ENCODE peak calls at places on chromosomes 11 and 22, in five cellular contexts. C, H, P, J and R are unnamed samples.

GRCh38 chr11:19683141-19683805 is 29.4 kb upstream of the NAV2 start:
- DNase-seq in J (no peak), P (peak), H (no peak), C (peak), R (no peak)

GRCh38 chr11:22346283-22346682 is 8.1 kb downstream of the SLC17A6 start:
- DNase-seq in H (no peak), P (no peak), C (no peak), J (no peak), R (no peak)

GRCh38 chr11:43547900-43548381 is 132.6 kb upstream of the HSD17B12 start:
- DNase-seq in P (no peak), H (peak), J (no peak), C (peak), R (no peak)

GRCh38 chr22:41140365-41140957 is 48.1 kb downstream of the EP300 start:
- DNase-seq in H (peak), C (no peak), P (no peak), J (no peak), R (no peak)

GRCh38 chr11:19433791-19434190 is 193.0 kb upstream of the E2F8 start:
- DNase-seq in J (no peak), C (no peak), P (no peak), H (no peak), R (no peak)

GRCh38 chr22:17213976-17214375 is 5.3 kb downstream of the ADA2 start:
- DNase-seq in C (no peak), P (no peak), J (no peak), H (peak), R (no peak)

GRCh38 chr11:64097468-64098317 is 62.0 kb downstream of the FLRT1 start:
- DNase-seq in P (no peak), H (no peak), J (no peak), C (no peak), R (no peak)

GRCh38 chr22:27642104-27642800 is 159.3 kb downstream of the MN1 start:
- DNase-seq in P (no peak), J (no peak), C (no peak), H (no peak), R (no peak)

GRCh38 chr11:83502041-83502440 is 215.9 kb upstream of the CCDC90B start:
- DNase-seq in C (no peak), H (no peak), J (no peak), P (no peak), R (no peak)

GRCh38 chr22:43370045-43370444 is 26.9 kb upstream of the SCUBE1 start:
- DNase-seq in C (no peak), H (no peak), J (no peak), P (no peak), R (no peak)

GRCh38 chr11:123740787-123741158 is 687 bp downstream of the ZNF202 start:
- DNase-seq in H (peak), C (peak), P (no peak), J (no peak), R (no peak)

GRCh38 chr11:2300290-2300935 is 1.3 kb downstream of the C11orf21 start:
- DNase-seq in J (no peak), H (no peak), C (no peak), P (no peak), R (peak)

GRCh38 chr22:49201046-49201970 is 626.4 kb downstream of the BRD1 start:
- DNase-seq in C (no peak), H (no peak), P (no peak), J (no peak), R (peak)

GRCh38 chr22:49205401-49205800 is 622.3 kb downstream of the BRD1 start:
- DNase-seq in C (no peak), J (no peak), H (no peak), P (no peak), R (peak)

GRCh38 chr22:38467904-38468760 is at the start of gene KDELR3:
- DNase-seq in C (peak), P (no peak), H (peak), J (peak), R (no peak)

GRCh38 chr11:132260636-132261035 is 890.2 kb downstream of the NTM start:
- DNase-seq in H (no peak), C (no peak), J (no peak), P (no peak), R (no peak)

GRCh38 chr11:123080023-123080422 is 18.1 kb upstream of the HSPA8 start:
- DNase-seq in H (no peak), C (peak), J (no peak), P (no peak), R (no peak)

GRCh38 chr11:39435641-39436040 is 2023.8 kb downstream of the LRRC4C start:
- DNase-seq in C (no peak), P (no peak), J (no peak), H (no peak), R (no peak)

DNA sequence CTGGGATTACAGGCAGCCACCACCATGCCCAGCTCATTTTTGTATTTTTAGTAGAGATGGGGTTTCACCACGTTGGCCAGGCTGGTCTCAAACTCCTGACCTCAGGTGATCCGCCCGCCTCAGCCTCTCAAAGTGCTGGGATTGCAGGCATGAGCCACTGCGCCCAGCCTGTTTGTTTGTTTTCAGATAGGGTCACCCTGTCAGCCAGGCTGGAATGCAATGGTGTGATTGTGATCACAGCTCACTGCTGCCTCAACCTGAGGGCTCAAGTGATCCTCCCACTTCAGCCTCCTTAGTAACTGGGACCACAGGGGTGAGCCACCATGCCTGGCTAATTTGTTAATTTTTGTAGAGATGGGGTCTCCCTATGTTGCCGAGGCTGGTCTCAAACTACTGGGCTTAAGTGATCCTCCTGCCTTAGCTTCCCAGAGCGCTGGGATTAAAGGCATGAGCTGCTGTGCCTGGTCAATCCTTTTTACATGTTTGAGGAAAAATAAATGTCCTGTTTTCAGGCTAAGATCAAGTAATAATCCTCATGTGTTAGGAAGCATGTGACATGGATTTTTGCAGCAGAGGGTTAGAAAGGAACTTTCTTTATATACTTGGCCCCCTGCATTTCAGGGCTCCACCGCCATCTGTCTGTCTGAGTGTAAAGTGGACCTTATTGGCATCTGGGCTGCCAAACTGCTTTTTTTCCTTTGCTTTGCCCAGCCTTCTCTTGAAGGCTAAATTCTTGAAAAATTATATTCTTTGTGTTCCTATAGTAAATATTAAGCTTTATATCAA is 4.8 kb upstream of the SLC3A2 start:
- DNase-seq in J (no peak), P (no peak), C (no peak), H (no peak), R (no peak)
- TF ChIP-seq CTCF in J (no peak), P (no peak), C (no peak), H (no peak), R (no peak)

GRCh38 chr11:29484548-29484947 is 532.3 kb downstream of the KCNA4 start:
- DNase-seq in P (no peak), H (no peak), C (no peak), J (no peak), R (no peak)

GRCh38 chr11:29485641-29486040 is 531.2 kb downstream of the KCNA4 start:
- DNase-seq in C (no peak), P (no peak), H (no peak), J (no peak), R (no peak)

GRCh38 chr11:29486301-29486700 is 530.5 kb downstream of the KCNA4 start:
- DNase-seq in C (no peak), H (no peak), J (no peak), P (no peak), R (no peak)

GRCh38 chr11:29482510-29482909 is 534.3 kb downstream of the KCNA4 start:
- DNase-seq in C (no peak), P (no peak), H (no peak), J (no peak), R (no peak)

GRCh38 chr11:29481721-29482120 is 535.1 kb downstream of the KCNA4 start:
- DNase-seq in C (no peak), H (no peak), P (no peak), J (no peak), R (no peak)
- TF ChIP-seq CTCF in C (no peak), H (no peak), P (no peak), J (no peak), R (no peak)

GRCh38 chr11:66178871-66179270 is 89.6 kb upstream of the RAB1B start:
- DNase-seq in P (no peak), C (no peak), H (no peak), J (no peak), R (no peak)

GRCh38 chr11:66178183-66178582 is 90.3 kb upstream of the RAB1B start:
- DNase-seq in J (no peak), H (no peak), P (no peak), C (no peak), R (no peak)

GRCh38 chr11:66181632-66182345 is 86.7 kb upstream of the RAB1B start:
- DNase-seq in J (no peak), C (no peak), P (no peak), H (no peak), R (no peak)

GRCh38 chr11:66172146-66172545 is 96.3 kb upstream of the RAB1B start:
- DNase-seq in H (no peak), P (no peak), J (no peak), C (peak), R (no peak)

GRCh38 chr11:66176650-66177049 is 91.8 kb upstream of the RAB1B start:
- DNase-seq in P (no peak), J (no peak), C (no peak), H (no peak), R (no peak)
- TF ChIP-seq CTCF in P (no peak), J (no peak), C (no peak), H (no peak), R (no peak)

DNA sequence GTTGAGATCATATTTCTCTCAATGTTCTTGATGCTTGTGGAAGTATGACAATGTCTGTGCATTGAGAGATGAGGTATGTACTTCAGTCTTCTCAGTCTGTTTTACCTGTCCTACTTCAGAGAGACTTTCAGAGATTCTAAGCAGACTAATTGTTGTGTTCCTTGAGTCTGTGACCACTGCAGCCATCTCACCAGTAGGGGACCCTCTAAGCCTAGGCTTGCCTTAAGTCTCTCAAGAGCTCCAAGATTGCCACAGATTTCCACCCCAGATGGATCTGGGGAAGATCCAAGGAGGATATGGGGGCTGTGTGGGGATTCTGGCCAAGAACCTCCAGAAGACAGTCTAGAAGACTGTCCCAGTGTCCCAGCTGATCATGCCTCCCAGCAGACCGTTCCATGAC is 179.9 kb upstream of the PLET1 start:
- DNase-seq in H (no peak), J (no peak), C (no peak), P (no peak), R (no peak)
- TF ChIP-seq CTCF in H (peak), J (no peak), C (no peak), P (no peak), R (peak)

DNA sequence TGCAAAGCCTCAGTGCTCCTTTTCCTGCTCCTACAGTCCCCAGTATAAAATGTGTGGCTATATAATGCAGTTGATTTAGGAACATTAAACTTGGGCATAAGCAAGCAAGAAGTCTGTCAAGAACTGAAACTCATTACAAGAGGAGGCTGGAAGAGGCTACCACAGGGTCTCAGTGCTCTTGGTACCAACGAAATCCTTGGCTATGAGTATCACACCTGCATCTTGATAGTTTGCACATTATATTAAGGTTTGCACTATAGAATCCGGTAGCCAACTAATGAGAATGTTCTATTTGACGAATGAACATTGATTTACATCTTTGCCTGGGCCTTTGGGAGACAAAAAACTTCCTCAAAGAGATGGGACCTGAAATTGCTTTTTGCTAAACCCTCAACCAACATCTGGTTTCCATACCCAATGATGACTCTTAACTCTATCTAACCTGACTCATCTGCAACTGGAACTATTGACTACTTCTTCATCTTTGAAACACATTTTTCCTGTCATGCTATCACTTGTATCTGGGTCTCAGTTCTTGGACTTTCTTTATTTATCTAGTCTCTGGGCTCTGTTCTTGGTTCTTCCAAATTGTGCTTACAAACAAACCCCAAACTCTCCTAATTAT is 207.2 kb upstream of the CTSC start:
- DNase-seq in J (no peak), C (peak), P (no peak), H (no peak), R (no peak)
- TF ChIP-seq CTCF in J (peak), C (no peak), P (no peak), H (no peak), R (no peak)

GRCh38 chr11:4094348-4095291 is at the start of gene RRM1:
- DNase-seq in J (peak), H (peak), P (peak), C (peak), R (peak)
- TF ChIP-seq CTCF in J (no peak), H (no peak), P (no peak), C (no peak), R (peak)